ENCODE peak calls at places on chromosomes 3 and 15, in seven cellular contexts. One of them, this sample, is unnamed.

GRCh38 chr15:42704492-42704926 is 32.4 kb downstream of the CDAN1 start:
- DNase-seq in lower lobe of right lung: no peak
- DNase-seq in GM06990: peak
- DNase-seq in activated CD8-positive, alpha-beta T cell treated with anti-CD3 and anti-CD28 coated beads for 36 hours: peak
- DNase-seq in fibroblast of villous mesenchyme: peak
- DNase-seq in endothelial cell of umbilical vein: peak
- DNase-seq in RWPE1: peak
- DNase-seq in this sample: peak

GRCh38 chr15:100968043-100968966 is 49.1 kb downstream of the LRRK1 start:
- DNase-seq in RWPE1: no peak
- DNase-seq in lower lobe of right lung: no peak
- DNase-seq in endothelial cell of umbilical vein: no peak
- DNase-seq in activated CD8-positive, alpha-beta T cell treated with anti-CD3 and anti-CD28 coated beads for 36 hours: no peak
- DNase-seq in fibroblast of villous mesenchyme: peak
- DNase-seq in GM06990: no peak
- DNase-seq in this sample: peak

GRCh38 chr3:107413264-107413663 is 36.0 kb downstream of the CCDC54 start:
- DNase-seq in activated CD8-positive, alpha-beta T cell treated with anti-CD3 and anti-CD28 coated beads for 36 hours: no peak
- DNase-seq in fibroblast of villous mesenchyme: no peak
- DNase-seq in lower lobe of right lung: no peak
- DNase-seq in endothelial cell of umbilical vein: no peak
- DNase-seq in GM06990: no peak
- DNase-seq in RWPE1: no peak
- DNase-seq in this sample: no peak

GRCh38 chr3:154105218-154105975 is 15.8 kb upstream of the ARHGEF26 start:
- DNase-seq in fibroblast of villous mesenchyme: no peak
- DNase-seq in GM06990: no peak
- DNase-seq in endothelial cell of umbilical vein: no peak
- DNase-seq in lower lobe of right lung: peak
- DNase-seq in RWPE1: no peak
- DNase-seq in activated CD8-positive, alpha-beta T cell treated with anti-CD3 and anti-CD28 coated beads for 36 hours: no peak
- DNase-seq in this sample: no peak

GRCh38 chr3:160941885-160942494 is 163.2 kb downstream of the B3GALNT1 start:
- DNase-seq in endothelial cell of umbilical vein: peak
- DNase-seq in activated CD8-positive, alpha-beta T cell treated with anti-CD3 and anti-CD28 coated beads for 36 hours: peak
- DNase-seq in lower lobe of right lung: no peak
- DNase-seq in RWPE1: peak
- DNase-seq in GM06990: peak
- DNase-seq in fibroblast of villous mesenchyme: peak
- DNase-seq in this sample: peak

GRCh38 chr15:40108061-40108854 is 421 bp downstream of the BMF start:
- DNase-seq in fibroblast of villous mesenchyme: peak
- DNase-seq in activated CD8-positive, alpha-beta T cell treated with anti-CD3 and anti-CD28 coated beads for 36 hours: no peak
- DNase-seq in endothelial cell of umbilical vein: peak
- DNase-seq in GM06990: peak
- DNase-seq in lower lobe of right lung: peak
- DNase-seq in RWPE1: peak
- DNase-seq in this sample: no peak

GRCh38 chr3:171676600-171677175 is 133.6 kb downstream of the PLD1 start:
- DNase-seq in endothelial cell of umbilical vein: peak
- DNase-seq in RWPE1: no peak
- DNase-seq in fibroblast of villous mesenchyme: no peak
- DNase-seq in activated CD8-positive, alpha-beta T cell treated with anti-CD3 and anti-CD28 coated beads for 36 hours: no peak
- DNase-seq in GM06990: no peak
- DNase-seq in lower lobe of right lung: no peak
- DNase-seq in this sample: no peak

GRCh38 chr15:88624156-88624970 is 3.2 kb downstream of the AEN start:
- DNase-seq in fibroblast of villous mesenchyme: peak
- DNase-seq in GM06990: no peak
- DNase-seq in endothelial cell of umbilical vein: peak
- DNase-seq in activated CD8-positive, alpha-beta T cell treated with anti-CD3 and anti-CD28 coated beads for 36 hours: peak
- DNase-seq in lower lobe of right lung: no peak
- DNase-seq in RWPE1: no peak
- DNase-seq in this sample: no peak

GRCh38 chr3:20323307-20323927 is 137.4 kb upstream of the SGO1 start:
- DNase-seq in RWPE1: no peak
- DNase-seq in endothelial cell of umbilical vein: no peak
- DNase-seq in GM06990: no peak
- DNase-seq in fibroblast of villous mesenchyme: no peak
- DNase-seq in lower lobe of right lung: no peak
- DNase-seq in activated CD8-positive, alpha-beta T cell treated with anti-CD3 and anti-CD28 coated beads for 36 hours: no peak
- DNase-seq in this sample: no peak

GRCh38 chr3:109132801-109133473 is 3.6 kb upstream of the C3orf85 start:
- DNase-seq in endothelial cell of umbilical vein: no peak
- DNase-seq in RWPE1: no peak
- DNase-seq in activated CD8-positive, alpha-beta T cell treated with anti-CD3 and anti-CD28 coated beads for 36 hours: no peak
- DNase-seq in lower lobe of right lung: no peak
- DNase-seq in fibroblast of villous mesenchyme: no peak
- DNase-seq in GM06990: no peak
- DNase-seq in this sample: peak

GRCh38 chr3:147424325-147424910 is 15.3 kb downstream of the ZIC1 start:
- DNase-seq in GM06990: no peak
- DNase-seq in endothelial cell of umbilical vein: no peak
- DNase-seq in activated CD8-positive, alpha-beta T cell treated with anti-CD3 and anti-CD28 coated beads for 36 hours: no peak
- DNase-seq in RWPE1: no peak
- DNase-seq in lower lobe of right lung: no peak
- DNase-seq in fibroblast of villous mesenchyme: no peak
- DNase-seq in this sample: no peak

GRCh38 chr3:178079966-178080365 is 456.3 kb upstream of the KCNMB2 start:
- DNase-seq in endothelial cell of umbilical vein: peak
- DNase-seq in lower lobe of right lung: no peak
- DNase-seq in RWPE1: no peak
- DNase-seq in fibroblast of villous mesenchyme: no peak
- DNase-seq in activated CD8-positive, alpha-beta T cell treated with anti-CD3 and anti-CD28 coated beads for 36 hours: peak
- DNase-seq in GM06990: no peak
- DNase-seq in this sample: no peak

GRCh38 chr3:168426196-168426595 is 330.5 kb upstream of the GOLIM4 start:
- DNase-seq in fibroblast of villous mesenchyme: no peak
- DNase-seq in lower lobe of right lung: no peak
- DNase-seq in endothelial cell of umbilical vein: no peak
- DNase-seq in RWPE1: no peak
- DNase-seq in GM06990: no peak
- DNase-seq in activated CD8-positive, alpha-beta T cell treated with anti-CD3 and anti-CD28 coated beads for 36 hours: no peak
- DNase-seq in this sample: no peak

GRCh38 chr15:70149667-70150404 is 52.1 kb upstream of the TLE3 start:
- DNase-seq in activated CD8-positive, alpha-beta T cell treated with anti-CD3 and anti-CD28 coated beads for 36 hours: no peak
- DNase-seq in RWPE1: peak
- DNase-seq in fibroblast of villous mesenchyme: peak
- DNase-seq in GM06990: no peak
- DNase-seq in lower lobe of right lung: no peak
- DNase-seq in endothelial cell of umbilical vein: no peak
- DNase-seq in this sample: peak

GRCh38 chr15:72197460-72198409 is at the start of gene GRAMD2A:
- DNase-seq in fibroblast of villous mesenchyme: peak
- DNase-seq in RWPE1: peak
- DNase-seq in endothelial cell of umbilical vein: no peak
- DNase-seq in lower lobe of right lung: peak
- DNase-seq in GM06990: peak
- DNase-seq in activated CD8-positive, alpha-beta T cell treated with anti-CD3 and anti-CD28 coated beads for 36 hours: peak
- DNase-seq in this sample: peak

GRCh38 chr3:127800508-127800907 is 21.8 kb downstream of the MGLL start:
- DNase-seq in activated CD8-positive, alpha-beta T cell treated with anti-CD3 and anti-CD28 coated beads for 36 hours: peak
- DNase-seq in GM06990: no peak
- DNase-seq in endothelial cell of umbilical vein: peak
- DNase-seq in lower lobe of right lung: no peak
- DNase-seq in fibroblast of villous mesenchyme: no peak
- DNase-seq in RWPE1: no peak
- DNase-seq in this sample: no peak

GRCh38 chr3:12865271-12865670 is 23.9 kb upstream of the RPL32 start:
- DNase-seq in RWPE1: no peak
- DNase-seq in lower lobe of right lung: no peak
- DNase-seq in GM06990: no peak
- DNase-seq in endothelial cell of umbilical vein: no peak
- DNase-seq in activated CD8-positive, alpha-beta T cell treated with anti-CD3 and anti-CD28 coated beads for 36 hours: no peak
- DNase-seq in fibroblast of villous mesenchyme: no peak
- DNase-seq in this sample: no peak

GRCh38 chr3:14497321-14497720 is 42.8 kb downstream of the GRIP2 start:
- DNase-seq in lower lobe of right lung: no peak
- DNase-seq in activated CD8-positive, alpha-beta T cell treated with anti-CD3 and anti-CD28 coated beads for 36 hours: no peak
- DNase-seq in RWPE1: no peak
- DNase-seq in fibroblast of villous mesenchyme: no peak
- DNase-seq in endothelial cell of umbilical vein: no peak
- DNase-seq in GM06990: no peak
- DNase-seq in this sample: no peak
- TF ChIP-seq CTCF in lower lobe of right lung: no peak
- TF ChIP-seq CTCF in activated CD8-positive, alpha-beta T cell treated with anti-CD3 and anti-CD28 coated beads for 36 hours: no peak
- TF ChIP-seq CTCF in RWPE1: no peak
- TF ChIP-seq CTCF in fibroblast of villous mesenchyme: peak
- TF ChIP-seq CTCF in endothelial cell of umbilical vein: no peak
- TF ChIP-seq CTCF in GM06990: peak
- TF ChIP-seq CTCF in this sample: no peak

GRCh38 chr3:10975695-10976234 is 16.8 kb upstream of the SLC6A1 start:
- DNase-seq in fibroblast of villous mesenchyme: no peak
- DNase-seq in RWPE1: no peak
- DNase-seq in GM06990: no peak
- DNase-seq in endothelial cell of umbilical vein: no peak
- DNase-seq in activated CD8-positive, alpha-beta T cell treated with anti-CD3 and anti-CD28 coated beads for 36 hours: no peak
- DNase-seq in lower lobe of right lung: no peak
- DNase-seq in this sample: no peak
- TF ChIP-seq CTCF in fibroblast of villous mesenchyme: no peak
- TF ChIP-seq CTCF in RWPE1: no peak
- TF ChIP-seq CTCF in GM06990: no peak
- TF ChIP-seq CTCF in endothelial cell of umbilical vein: no peak
- TF ChIP-seq CTCF in activated CD8-positive, alpha-beta T cell treated with anti-CD3 and anti-CD28 coated beads for 36 hours: no peak
- TF ChIP-seq CTCF in lower lobe of right lung: no peak
- TF ChIP-seq CTCF in this sample: no peak

DNA sequence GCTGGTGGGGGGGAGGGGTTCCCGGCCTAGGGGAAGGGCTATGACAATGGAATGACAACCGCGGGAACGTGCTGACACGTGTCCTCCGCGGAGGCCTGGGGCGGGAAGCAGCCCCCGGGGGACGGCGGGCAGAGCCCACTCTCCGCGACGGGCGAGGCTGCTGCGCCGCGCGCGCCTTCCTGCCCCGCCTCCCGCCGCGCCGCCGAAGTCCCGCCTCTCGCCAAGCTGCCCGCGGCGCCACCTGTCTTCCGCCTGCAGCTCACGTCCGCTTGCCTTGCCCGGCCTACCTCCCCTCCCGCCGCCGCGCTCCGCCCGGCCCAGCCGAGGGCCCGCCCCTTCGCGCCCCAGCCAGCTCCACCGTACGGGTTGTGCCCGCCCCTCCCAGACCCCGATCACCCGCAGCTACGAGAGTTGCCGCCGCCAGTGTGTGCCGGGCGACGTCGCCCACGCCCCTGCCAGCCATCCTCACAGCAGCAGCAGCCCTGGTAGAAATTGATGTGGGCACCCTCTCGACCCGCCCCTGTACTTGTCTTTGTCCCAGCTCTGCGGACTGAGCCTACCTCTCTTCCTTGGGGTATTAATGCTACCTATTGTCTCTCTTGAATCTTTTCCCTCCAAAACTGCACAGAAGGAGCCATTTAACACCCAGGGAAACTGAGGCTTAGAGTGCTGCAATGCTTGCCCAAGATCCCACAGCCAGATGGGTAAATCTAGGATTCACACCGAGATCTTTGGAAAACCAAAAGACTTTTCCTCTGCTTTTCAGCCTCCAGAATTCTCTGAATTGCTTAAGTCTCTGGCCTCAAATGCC is at the start of gene PARP16:
- DNase-seq in endothelial cell of umbilical vein: peak
- DNase-seq in lower lobe of right lung: peak
- DNase-seq in GM06990: peak
- DNase-seq in activated CD8-positive, alpha-beta T cell treated with anti-CD3 and anti-CD28 coated beads for 36 hours: peak
- DNase-seq in RWPE1: peak
- DNase-seq in fibroblast of villous mesenchyme: peak
- DNase-seq in this sample: peak
- TF ChIP-seq CTCF in endothelial cell of umbilical vein: no peak
- TF ChIP-seq CTCF in lower lobe of right lung: peak
- TF ChIP-seq CTCF in GM06990: peak
- TF ChIP-seq CTCF in activated CD8-positive, alpha-beta T cell treated with anti-CD3 and anti-CD28 coated beads for 36 hours: no peak
- TF ChIP-seq CTCF in RWPE1: no peak
- TF ChIP-seq CTCF in fibroblast of villous mesenchyme: peak
- TF ChIP-seq CTCF in this sample: peak

DNA sequence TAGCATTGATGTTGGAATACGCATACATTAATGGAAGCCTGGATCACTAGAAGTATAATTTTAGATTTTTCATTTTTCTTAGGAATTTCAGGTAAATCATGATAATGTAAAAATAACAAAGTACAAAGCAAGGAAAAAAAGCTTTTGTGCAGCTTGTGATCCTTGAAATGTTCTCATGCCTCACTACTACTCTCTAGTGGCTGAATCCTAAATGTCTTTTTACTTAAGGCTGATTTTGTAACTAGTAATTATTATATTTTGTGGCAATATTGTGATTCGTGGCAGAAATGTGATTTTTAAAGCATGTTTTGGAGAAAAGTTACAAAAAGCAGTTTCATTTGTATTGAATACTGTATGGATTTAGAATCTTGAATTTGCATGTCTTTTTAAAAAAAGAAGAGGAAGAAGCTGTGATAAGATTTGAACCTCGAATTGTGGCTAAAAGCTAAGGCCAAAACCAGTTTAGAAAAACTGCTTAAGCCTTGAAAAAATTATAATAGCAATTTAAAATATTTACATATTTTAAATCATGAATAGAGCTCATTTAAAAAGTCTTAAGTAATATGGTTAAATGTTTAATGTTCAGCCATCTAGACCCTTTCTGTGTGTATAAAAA is 39.0 kb downstream of the U2SURP start:
- DNase-seq in RWPE1: no peak
- DNase-seq in endothelial cell of umbilical vein: peak
- DNase-seq in activated CD8-positive, alpha-beta T cell treated with anti-CD3 and anti-CD28 coated beads for 36 hours: no peak
- DNase-seq in lower lobe of right lung: no peak
- DNase-seq in fibroblast of villous mesenchyme: peak
- DNase-seq in GM06990: no peak
- DNase-seq in this sample: peak
- TF ChIP-seq CTCF in RWPE1: peak
- TF ChIP-seq CTCF in endothelial cell of umbilical vein: peak
- TF ChIP-seq CTCF in activated CD8-positive, alpha-beta T cell treated with anti-CD3 and anti-CD28 coated beads for 36 hours: peak
- TF ChIP-seq CTCF in lower lobe of right lung: peak
- TF ChIP-seq CTCF in fibroblast of villous mesenchyme: peak
- TF ChIP-seq CTCF in GM06990: peak
- TF ChIP-seq CTCF in this sample: peak

DNA sequence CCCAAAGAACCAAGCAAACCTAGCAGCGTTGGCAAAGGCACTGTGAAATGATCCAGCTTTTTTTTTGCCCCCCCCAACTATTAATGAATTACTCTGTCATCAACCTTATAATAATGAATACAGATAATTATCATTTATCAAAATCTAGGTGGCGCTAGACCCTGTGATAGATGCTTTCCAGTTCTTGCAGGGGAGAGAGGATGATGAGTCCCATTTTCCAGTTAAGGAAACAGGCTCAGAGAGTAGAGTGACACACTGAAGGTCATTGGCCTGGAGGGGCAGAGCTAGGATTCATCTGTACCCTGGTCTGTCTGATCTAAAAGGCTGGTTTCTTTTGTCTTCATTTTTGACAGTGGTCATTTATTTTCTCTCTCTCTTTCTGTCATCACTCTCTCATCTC is 5.0 kb downstream of the ACOX2 start:
- DNase-seq in activated CD8-positive, alpha-beta T cell treated with anti-CD3 and anti-CD28 coated beads for 36 hours: no peak
- DNase-seq in fibroblast of villous mesenchyme: no peak
- DNase-seq in lower lobe of right lung: no peak
- DNase-seq in GM06990: no peak
- DNase-seq in endothelial cell of umbilical vein: no peak
- DNase-seq in RWPE1: peak
- DNase-seq in this sample: peak
- TF ChIP-seq CTCF in activated CD8-positive, alpha-beta T cell treated with anti-CD3 and anti-CD28 coated beads for 36 hours: no peak
- TF ChIP-seq CTCF in fibroblast of villous mesenchyme: no peak
- TF ChIP-seq CTCF in lower lobe of right lung: no peak
- TF ChIP-seq CTCF in GM06990: no peak
- TF ChIP-seq CTCF in endothelial cell of umbilical vein: no peak
- TF ChIP-seq CTCF in RWPE1: no peak
- TF ChIP-seq CTCF in this sample: peak